ENCODE peak calls at places on chromosomes 16 and 17, in four cellular contexts. G is cardiac fibroblast, N is ovary, Q is AG09309. S is an unnamed sample.

GRCh38 chr17:48276776-48277175 is 153.2 kb downstream of the SKAP1 start:
- DNase-seq in G (no peak), N (no peak), Q (no peak), S (no peak)

GRCh38 chr16:89401205-89401604 is 89.2 kb downstream of the ANKRD11 start:
- DNase-seq in G (no peak), N (no peak), Q (no peak), S (no peak)

GRCh38 chr17:57696050-57696449 is 49.0 kb downstream of the CCDC182 start:
- DNase-seq in G (no peak), N (no peak), Q (no peak), S (no peak)

GRCh38 chr17:48615212-48615962 is at the start of gene HOXB8:
- DNase-seq in G (no peak), N (no peak), Q (no peak), S (no peak)

GRCh38 chr17:49966767-49967166 is 2.2 kb upstream of the DLX4 start:
- DNase-seq in G (no peak), N (no peak), Q (no peak), S (no peak)

GRCh38 chr16:57721765-57722499 is 13.6 kb upstream of the KATNB1 start:
- DNase-seq in G (no peak), N (no peak), Q (no peak), S (no peak)

GRCh38 chr17:29149431-29150064 is 30.6 kb downstream of the MYO18A start:
- DNase-seq in G (peak; percentile 65), N (peak; percentile 59), Q (no peak), S (no peak)

GRCh38 chr17:5413682-5414081 is 5.8 kb downstream of the NUP88 start:
- DNase-seq in G (peak; percentile 87), N (no peak), Q (peak; percentile 95), S (no peak)

GRCh38 chr16:56369202-56369601 is 56.1 kb downstream of the AMFR start:
- DNase-seq in G (no peak), N (no peak), Q (no peak), S (no peak)

GRCh38 chr17:77371117-77371887 is 230.5 kb downstream of the SEC14L1 start:
- DNase-seq in G (no peak), N (peak; percentile 33), Q (no peak), S (no peak)

GRCh38 chr17:28338056-28338768 is 2.7 kb downstream of the TNFAIP1 start:
- DNase-seq in G (peak; percentile 62), N (no peak), Q (peak; percentile 21), S (no peak)

GRCh38 chr17:81097134-81097942 is 62.4 kb downstream of the BAIAP2 start:
- DNase-seq in G (peak; percentile 83), N (peak; percentile 90), Q (peak; percentile 29), S (peak; percentile 66)
- TF ChIP-seq CTCF in G (peak; percentile 57), N (peak; percentile 70), Q (peak; percentile 71), S (peak; percentile 71)

GRCh38 chr16:86572041-86572521 is 5.5 kb downstream of the FOXC2 start:
- DNase-seq in G (peak; percentile 62), N (no peak), Q (no peak), S (no peak)

GRCh38 chr16:86570542-86571196 is 4.0 kb downstream of the FOXC2 start:
- DNase-seq in G (peak; percentile 41), N (no peak), Q (no peak), S (no peak)

GRCh38 chr16:86572616-86573015 is 5.7 kb upstream of the FOXL1 start:
- DNase-seq in G (no peak), N (no peak), Q (no peak), S (no peak)

GRCh38 chr16:86569843-86570447 is 3.3 kb downstream of the FOXC2 start:
- DNase-seq in G (peak; percentile 17), N (no peak), Q (no peak), S (no peak)

DNA sequence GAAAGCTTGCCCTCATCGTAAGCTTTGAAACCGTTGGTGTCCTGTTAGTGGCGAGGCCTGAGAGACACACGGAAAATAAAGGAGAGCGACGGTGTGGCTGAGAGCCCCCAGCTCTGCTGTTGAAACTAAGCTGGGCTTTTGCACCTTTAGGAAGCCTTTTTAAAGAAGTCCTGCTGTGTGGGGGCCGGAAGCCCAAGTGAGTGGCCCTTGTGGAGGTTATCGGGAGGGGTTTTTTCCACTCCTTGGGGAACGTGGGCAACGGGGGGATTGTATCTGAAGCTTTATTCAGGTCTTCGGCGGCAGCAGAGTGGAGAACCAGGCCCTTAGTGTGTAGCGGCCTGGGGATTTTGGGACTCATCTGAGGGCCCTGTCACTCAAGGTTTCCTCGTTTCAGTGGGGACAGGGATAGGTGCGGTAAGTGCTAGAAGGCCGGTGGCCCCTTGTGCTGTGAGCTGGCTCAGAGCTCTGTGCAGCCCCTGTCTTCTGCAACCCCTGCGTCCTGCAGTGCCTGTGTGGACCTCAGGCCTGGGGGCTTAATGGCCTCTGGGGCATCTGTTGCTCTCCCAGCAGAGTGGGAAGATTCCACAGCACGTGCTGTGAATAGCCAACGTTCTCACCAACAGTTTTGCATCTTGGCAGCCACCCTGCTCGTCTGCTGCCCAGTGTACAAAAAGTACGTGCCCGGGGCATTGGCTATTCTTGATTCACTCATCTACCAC is 4.7 kb downstream of the FOXC2 start:
- DNase-seq in G (peak; percentile 34), N (no peak), Q (no peak), S (no peak)
- H3K4me3 ChIP-seq in G (no peak overlapping the region), N (no peak overlapping the region), Q (no peak overlapping the region), S (no peak overlapping the region)

GRCh38 chr16:69187387-69187890 is 475 bp downstream of the SNTB2 start:
- DNase-seq in G (no peak), N (peak; percentile 58), Q (no peak), S (peak; percentile 68)

GRCh38 chr16:69186642-69187386 is at the start of gene SNTB2:
- DNase-seq in G (peak; percentile 85), N (peak; percentile 93), Q (no peak), S (peak; percentile 95)

GRCh38 chr16:69190046-69190588 is 3.2 kb downstream of the SNTB2 start:
- DNase-seq in G (no peak), N (no peak), Q (no peak), S (no peak)

GRCh38 chr16:69188716-69189115 is 1.8 kb downstream of the SNTB2 start:
- DNase-seq in G (peak; percentile 33), N (no peak), Q (no peak), S (no peak)

GRCh38 chr16:69187891-69188451 is 1.0 kb downstream of the SNTB2 start:
- DNase-seq in G (peak; percentile 39), N (peak; percentile 45), Q (no peak), S (no peak)
- TF ChIP-seq CTCF in G (no peak), N (no peak), Q (no peak), S (no peak)

DNA sequence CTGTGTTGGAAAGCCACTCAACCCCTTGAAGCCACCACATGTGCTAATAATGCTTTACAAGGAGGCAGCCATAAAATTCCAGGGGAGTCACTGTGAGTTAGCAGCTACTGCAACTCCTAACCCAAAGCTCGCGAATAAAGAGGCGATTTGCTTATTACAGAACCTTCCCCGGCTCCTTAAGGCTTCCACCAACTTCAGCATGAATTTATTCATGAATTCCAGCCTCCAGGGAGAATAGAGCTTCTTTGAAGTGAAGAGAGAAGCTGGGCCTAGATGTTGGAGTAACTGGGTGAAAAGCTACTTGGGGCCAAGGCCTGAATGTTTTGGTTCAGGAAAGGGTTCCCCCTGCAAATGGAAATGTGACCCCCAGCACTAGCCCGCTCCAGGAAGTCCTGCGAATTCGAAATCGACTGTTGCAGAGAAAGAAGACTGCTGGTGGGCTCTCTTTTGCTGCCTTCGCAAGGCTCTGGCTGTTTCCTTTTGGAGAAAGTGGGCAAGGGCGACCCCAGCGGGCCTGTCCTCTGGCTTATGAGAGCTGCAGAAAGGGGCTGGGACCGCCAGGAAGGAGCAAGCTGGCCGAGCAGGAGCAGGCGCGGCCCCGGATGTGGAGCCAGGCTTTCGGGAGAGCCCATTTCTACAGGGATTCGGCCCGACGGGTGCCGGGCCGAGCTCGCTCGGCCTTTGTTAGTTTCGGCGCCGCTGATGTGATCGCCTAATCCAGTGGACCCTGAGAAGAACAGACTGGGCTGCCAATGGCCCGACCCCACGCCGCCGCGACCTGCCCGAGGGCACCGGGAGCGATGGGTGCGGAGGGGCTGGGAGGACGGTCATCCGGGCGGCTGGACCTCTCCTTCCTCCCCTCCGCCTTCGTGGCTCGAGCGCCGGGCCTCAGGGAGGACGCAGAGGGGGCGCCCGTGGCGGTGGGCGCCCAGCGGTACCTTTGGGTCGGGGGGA is 7.6 kb downstream of the CBX8 start:
- DNase-seq in G (no peak), N (peak; percentile 27), Q (no peak), S (no peak)
- H3K4me3 ChIP-seq in G (no peak overlapping the region), N (no peak overlapping the region), Q (no peak overlapping the region), S (no peak overlapping the region)

DNA sequence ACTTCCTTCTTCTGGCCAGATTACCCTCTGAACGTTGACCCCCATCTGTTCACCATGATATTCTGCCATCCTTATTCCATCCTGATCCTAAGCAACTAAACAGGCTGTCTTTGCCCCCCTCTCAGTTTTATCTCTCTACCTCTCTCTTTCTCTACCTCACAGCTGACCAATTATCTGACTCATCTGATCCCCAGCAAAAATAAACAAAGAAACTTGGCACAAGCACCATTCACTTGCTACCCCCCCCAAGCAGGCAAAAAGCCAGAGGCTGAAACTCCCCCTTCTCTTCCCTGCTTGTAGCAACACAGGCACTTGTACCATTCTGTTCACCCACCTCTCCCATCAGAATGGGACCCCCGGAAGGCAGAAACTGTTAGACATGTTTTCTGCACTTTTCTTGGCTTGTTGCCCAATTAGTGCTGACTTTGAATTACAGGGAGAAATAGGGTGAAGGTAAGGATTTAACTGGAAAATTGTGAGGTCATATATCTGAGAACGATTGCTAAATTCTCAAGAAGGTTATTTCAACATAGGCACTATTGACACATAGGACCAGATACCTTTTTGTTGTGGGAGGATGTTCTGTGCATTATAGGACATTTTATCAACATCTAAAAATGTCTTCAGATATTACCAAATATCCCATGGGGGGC is 163.2 kb downstream of the TOX3 start:
- DNase-seq in G (no peak), N (no peak), Q (no peak), S (no peak)
- TF ChIP-seq CTCF in G (no peak), N (no peak), Q (no peak), S (no peak)

DNA sequence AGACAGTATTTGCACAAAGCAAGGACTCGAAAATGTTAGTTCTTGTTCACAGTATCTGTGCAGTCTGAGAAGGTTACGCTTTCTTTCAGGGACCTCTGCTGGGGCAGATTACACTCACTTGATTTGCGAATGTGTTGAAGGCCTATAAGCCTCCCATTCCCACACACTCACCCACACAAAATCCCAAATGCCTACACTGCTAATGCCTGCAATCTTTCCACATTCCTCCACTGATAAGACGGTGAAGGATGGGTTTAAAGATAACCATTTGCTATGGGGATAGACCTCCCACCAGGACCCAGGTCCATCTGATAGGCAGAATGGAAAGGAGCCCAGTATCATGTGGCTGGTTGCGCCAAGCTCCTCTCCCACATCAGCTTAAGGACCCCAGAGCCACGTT is 394.9 kb upstream of the SALL1 start:
- DNase-seq in G (no peak), N (no peak), Q (no peak), S (no peak)
- H3K4me3 ChIP-seq in G (no peak overlapping the region), N (no peak overlapping the region), Q (no peak overlapping the region), S (no peak overlapping the region)

S was measured in dorsolateral prefrontal cortex.